ENCODE peak calls at places on chromosome 14, in seven cellular contexts. X, B, Q, O, R, A and V are unnamed samples.

GRCh38 chr14:39181026-39181692 is 6.1 kb downstream of the PNN start:
- DNase-seq in B (no peak), O (no peak), Q (no peak), A (no peak), X (no peak), R (no peak), V (no peak)

GRCh38 chr14:32469388-32470160 is 140.5 kb downstream of the AKAP6 start:
- DNase-seq in Q (peak), O (no peak), B (peak), X (peak), A (no peak), R (no peak), V (no peak)

GRCh38 chr14:51776102-51776894 is 84.1 kb upstream of the GNG2 start:
- DNase-seq in O (no peak), Q (peak), R (peak), X (peak), B (peak), A (no peak), V (no peak)

GRCh38 chr14:104386281-104386841 is 193.2 kb upstream of the C14orf180 start:
- DNase-seq in B (no peak), O (peak), A (no peak), Q (no peak), X (no peak), R (no peak), V (no peak)

GRCh38 chr14:85217412-85217811 is 312.5 kb upstream of the FLRT2 start:
- DNase-seq in X (peak), Q (peak), R (no peak), A (no peak), O (no peak), B (no peak), V (no peak)

GRCh38 chr14:101077511-101078074 is 174.1 kb upstream of the RTL1 start:
- DNase-seq in Q (no peak), A (no peak), O (no peak), X (peak), R (no peak), B (no peak), V (no peak)

GRCh38 chr14:56271988-56272387 is 153.8 kb downstream of the PELI2 start:
- DNase-seq in O (no peak), X (peak), Q (peak), R (no peak), B (peak), A (no peak), V (no peak)

GRCh38 chr14:96126783-96127271 is 77.8 kb upstream of the BDKRB2 start:
- DNase-seq in R (no peak), O (no peak), X (peak), Q (no peak), A (no peak), B (no peak), V (no peak)

GRCh38 chr14:102998393-102998792 is 59.0 kb downstream of the CDC42BPB start:
- DNase-seq in R (no peak), Q (peak), A (no peak), B (no peak), X (peak), O (no peak), V (no peak)